ENCODE peak calls at places on chromosome 3, in eight cellular contexts. T, Q, F, W, H, E, C and Y are unnamed samples.

GRCh38 chr3:51340311-51340829 is 44.7 kb upstream of the MANF start:
- DNase-seq in T (no peak), Q (no peak), F (no peak), W (no peak), H (no peak), E (peak), C (no peak), Y (peak)

GRCh38 chr3:51943451-51944391 is 1.6 kb downstream of the PARP3 start:
- DNase-seq in T (no peak), Q (no peak), F (no peak), W (no peak), H (no peak), E (no peak), C (no peak), Y (no peak)

GRCh38 chr3:70982274-70982673 is 601.3 kb downstream of the FOXP1 start:
- DNase-seq in T (no peak), Q (no peak), F (no peak), W (no peak), H (no peak), E (no peak), C (no peak), Y (peak)

GRCh38 chr3:71893120-71893519 is 108.2 kb upstream of the PROK2 start:
- DNase-seq in T (no peak), Q (no peak), F (no peak), W (no peak), H (no peak), E (no peak), C (no peak), Y (peak)

GRCh38 chr3:176919836-176920760 is 277.2 kb downstream of the TBL1XR1 start:
- DNase-seq in T (no peak), Q (no peak), F (no peak), W (no peak), H (no peak), E (peak), C (no peak), Y (peak)

GRCh38 chr3:196207159-196207832 is 3.9 kb downstream of the ZDHHC19 start:
- DNase-seq in T (no peak), Q (peak), F (no peak), W (peak), H (no peak), E (no peak), C (no peak), Y (no peak)

GRCh38 chr3:123116116-123116515 is 49.3 kb downstream of the PDIA5 start:
- DNase-seq in T (no peak), Q (no peak), F (no peak), W (no peak), H (no peak), E (no peak), C (no peak), Y (no peak)

GRCh38 chr3:129440648-129441190 is 695 bp downstream of the IFT122 start:
- DNase-seq in T (no peak), Q (no peak), F (no peak), W (no peak), H (no peak), E (no peak), C (no peak), Y (no peak)

GRCh38 chr3:172659246-172660002 is 51.4 kb downstream of the NCEH1 start:
- DNase-seq in T (no peak), Q (no peak), F (no peak), W (no peak), H (no peak), E (peak), C (no peak), Y (no peak)

GRCh38 chr3:4419386-4419785 is 47.7 kb downstream of the SUMF1 start:
- DNase-seq in T (no peak), Q (no peak), F (no peak), W (no peak), H (no peak), E (no peak), C (no peak), Y (peak)

GRCh38 chr3:40971191-40972168 is 227.8 kb upstream of the CTNNB1 start:
- DNase-seq in T (peak), Q (peak), F (no peak), W (no peak), H (no peak), E (peak), C (peak), Y (peak)

GRCh38 chr3:111727843-111728565 is 131.1 kb upstream of the PHLDB2 start:
- DNase-seq in T (no peak), Q (no peak), F (no peak), W (no peak), H (no peak), E (no peak), C (no peak), Y (no peak)

GRCh38 chr3:174957581-174958001 is 98.5 kb downstream of the NAALADL2 start:
- DNase-seq in T (no peak), Q (no peak), F (no peak), W (no peak), H (no peak), E (peak), C (no peak), Y (peak)

GRCh38 chr3:88150371-88150770 is 612 bp downstream of the C3orf38 start:
- DNase-seq in T (no peak), Q (no peak), F (peak), W (no peak), H (no peak), E (peak), C (no peak), Y (no peak)

GRCh38 chr3:187662848-187663407 is 7.3 kb downstream of the SST start:
- DNase-seq in T (no peak), Q (no peak), F (no peak), W (no peak), H (no peak), E (no peak), C (no peak), Y (no peak)

GRCh38 chr3:12663936-12664908 is at the start of gene RAF1:
- DNase-seq in T (peak), Q (peak), F (peak), W (peak), H (peak), E (peak), C (peak), Y (peak)

GRCh38 chr3:79019137-79019923 is 748.5 kb downstream of the ROBO1 start:
- DNase-seq in T (no peak), Q (no peak), F (no peak), W (no peak), H (no peak), E (peak), C (peak), Y (peak)

GRCh38 chr3:6108957-6109356 is 752.0 kb upstream of the GRM7 start:
- DNase-seq in T (no peak), Q (no peak), F (no peak), W (no peak), H (no peak), E (no peak), C (no peak), Y (no peak)

GRCh38 chr3:171883893-171884279 is 40.7 kb downstream of the TMEM212 start:
- DNase-seq in T (no peak), Q (no peak), F (no peak), W (no peak), H (no peak), E (no peak), C (no peak), Y (no peak)

GRCh38 chr3:119292666-119293065 is 1.5 kb upstream of the ARHGAP31 start:
- DNase-seq in T (no peak), Q (no peak), F (no peak), W (no peak), H (no peak), E (no peak), C (no peak), Y (no peak)

GRCh38 chr3:139317215-139317614 is 26.6 kb upstream of the MRPS22 start:
- DNase-seq in T (no peak), Q (no peak), F (no peak), W (no peak), H (no peak), E (no peak), C (no peak), Y (no peak)

GRCh38 chr3:127377801-127378442 is 90.1 kb upstream of the PRR20G start:
- DNase-seq in T (no peak), Q (no peak), F (no peak), W (no peak), H (no peak), E (no peak), C (no peak), Y (no peak)

GRCh38 chr3:44920081-44920480 is 45.7 kb downstream of the TGM4 start:
- DNase-seq in T (no peak), Q (no peak), F (no peak), W (no peak), H (no peak), E (peak), C (no peak), Y (peak)